ENCODE peak calls at places on chromosome 10, in five cellular contexts. One of them, this sample, is unnamed.

GRCh38 chr10:124012583-124012982 is 80.8 kb downstream of the CHST15 start:
- DNase-seq in PC-3: no peak
- DNase-seq in neural progenitor cell: no peak
- DNase-seq in fibroblast of lung: no peak
- DNase-seq in GM23248: no peak
- DNase-seq in this sample: no peak

GRCh38 chr10:100614416-100614815 is 78.7 kb downstream of the HIF1AN start:
- DNase-seq in GM23248: no peak
- DNase-seq in fibroblast of lung: no peak
- DNase-seq in neural progenitor cell: peak
- DNase-seq in PC-3: no peak
- DNase-seq in this sample: no peak

GRCh38 chr10:9096288-9096687 is 1041.8 kb downstream of the GATA3 start:
- DNase-seq in neural progenitor cell: no peak
- DNase-seq in PC-3: no peak
- DNase-seq in fibroblast of lung: no peak
- DNase-seq in GM23248: no peak
- DNase-seq in this sample: no peak

GRCh38 chr10:11689945-11690736 is 52.0 kb upstream of the ECHDC3 start:
- DNase-seq in PC-3: no peak
- DNase-seq in neural progenitor cell: no peak
- DNase-seq in GM23248: no peak
- DNase-seq in fibroblast of lung: no peak
- DNase-seq in this sample: no peak

GRCh38 chr10:20274580-20274979 is 458.3 kb downstream of the PLXDC2 start:
- DNase-seq in neural progenitor cell: no peak
- DNase-seq in PC-3: no peak
- DNase-seq in fibroblast of lung: peak
- DNase-seq in GM23248: no peak
- DNase-seq in this sample: peak

GRCh38 chr10:74683621-74684114 is 142.7 kb upstream of the KAT6B start:
- DNase-seq in neural progenitor cell: no peak
- DNase-seq in fibroblast of lung: peak
- DNase-seq in PC-3: peak
- DNase-seq in GM23248: no peak
- DNase-seq in this sample: no peak

GRCh38 chr10:27771231-27771630 is 25.6 kb upstream of the MKX start:
- DNase-seq in neural progenitor cell: no peak
- DNase-seq in fibroblast of lung: no peak
- DNase-seq in GM23248: no peak
- DNase-seq in PC-3: no peak
- DNase-seq in this sample: no peak

GRCh38 chr10:108899686-108900085 is 1023.6 kb downstream of the XPNPEP1 start:
- DNase-seq in GM23248: no peak
- DNase-seq in PC-3: no peak
- DNase-seq in fibroblast of lung: no peak
- DNase-seq in neural progenitor cell: peak
- DNase-seq in this sample: no peak

GRCh38 chr10:99234067-99234738 is 1.4 kb downstream of the HPSE2 start:
- DNase-seq in GM23248: peak
- DNase-seq in PC-3: no peak
- DNase-seq in neural progenitor cell: peak
- DNase-seq in fibroblast of lung: peak
- DNase-seq in this sample: peak

GRCh38 chr10:124864421-124865193 is 63.0 kb downstream of the ABRAXAS2 start:
- DNase-seq in fibroblast of lung: no peak
- DNase-seq in neural progenitor cell: no peak
- DNase-seq in GM23248: peak
- DNase-seq in PC-3: peak
- DNase-seq in this sample: peak

GRCh38 chr10:100004805-100005510 is 4.8 kb downstream of the DNMBP start:
- DNase-seq in PC-3: no peak
- DNase-seq in GM23248: peak
- DNase-seq in neural progenitor cell: no peak
- DNase-seq in fibroblast of lung: no peak
- DNase-seq in this sample: no peak

GRCh38 chr10:70751356-70751755 is 33.8 kb downstream of the TBATA start:
- DNase-seq in PC-3: no peak
- DNase-seq in neural progenitor cell: no peak
- DNase-seq in GM23248: no peak
- DNase-seq in fibroblast of lung: no peak
- DNase-seq in this sample: no peak

GRCh38 chr10:28948045-28948444 is 270.7 kb downstream of the BAMBI start:
- DNase-seq in GM23248: no peak
- DNase-seq in PC-3: peak
- DNase-seq in neural progenitor cell: no peak
- DNase-seq in fibroblast of lung: no peak
- DNase-seq in this sample: no peak

GRCh38 chr10:101618871-101619270 is 30.8 kb downstream of the DPCD start:
- DNase-seq in neural progenitor cell: no peak
- DNase-seq in GM23248: no peak
- DNase-seq in fibroblast of lung: no peak
- DNase-seq in PC-3: no peak
- DNase-seq in this sample: no peak

GRCh38 chr10:125016611-125017202 is 74.8 kb downstream of the ZRANB1 start:
- DNase-seq in neural progenitor cell: no peak
- DNase-seq in fibroblast of lung: peak
- DNase-seq in GM23248: no peak
- DNase-seq in PC-3: no peak
- DNase-seq in this sample: no peak

GRCh38 chr10:43128958-43129706 is 9.1 kb upstream of the CSGALNACT2 start:
- DNase-seq in fibroblast of lung: peak
- DNase-seq in GM23248: peak
- DNase-seq in PC-3: peak
- DNase-seq in neural progenitor cell: no peak
- DNase-seq in this sample: peak

GRCh38 chr10:84195044-84195830 is 900 bp downstream of the CDHR1 start:
- DNase-seq in GM23248: no peak
- DNase-seq in fibroblast of lung: no peak
- DNase-seq in neural progenitor cell: no peak
- DNase-seq in PC-3: no peak
- DNase-seq in this sample: no peak
- TF ChIP-seq EZH2 in GM23248: no peak
- TF ChIP-seq EZH2 in fibroblast of lung: peak
- TF ChIP-seq EZH2 in neural progenitor cell: peak
- TF ChIP-seq EZH2 in PC-3: no peak
- TF ChIP-seq EZH2 in this sample: no peak

GRCh38 chr10:59177031-59177861 is 803 bp downstream of the PHYHIPL start:
- DNase-seq in GM23248: peak
- DNase-seq in PC-3: peak
- DNase-seq in fibroblast of lung: peak
- DNase-seq in neural progenitor cell: peak
- DNase-seq in this sample: peak

GRCh38 chr10:59176241-59177030 is at the start of gene PHYHIPL:
- DNase-seq in PC-3: no peak
- DNase-seq in fibroblast of lung: no peak
- DNase-seq in GM23248: peak
- DNase-seq in neural progenitor cell: peak
- DNase-seq in this sample: peak

GRCh38 chr10:59177862-59178235 is 1.4 kb downstream of the PHYHIPL start:
- DNase-seq in GM23248: no peak
- DNase-seq in PC-3: no peak
- DNase-seq in neural progenitor cell: no peak
- DNase-seq in fibroblast of lung: no peak
- DNase-seq in this sample: no peak

GRCh38 chr10:59173414-59173813 is 3.0 kb upstream of the PHYHIPL start:
- DNase-seq in neural progenitor cell: no peak
- DNase-seq in PC-3: no peak
- DNase-seq in GM23248: no peak
- DNase-seq in fibroblast of lung: no peak
- DNase-seq in this sample: peak

DNA sequence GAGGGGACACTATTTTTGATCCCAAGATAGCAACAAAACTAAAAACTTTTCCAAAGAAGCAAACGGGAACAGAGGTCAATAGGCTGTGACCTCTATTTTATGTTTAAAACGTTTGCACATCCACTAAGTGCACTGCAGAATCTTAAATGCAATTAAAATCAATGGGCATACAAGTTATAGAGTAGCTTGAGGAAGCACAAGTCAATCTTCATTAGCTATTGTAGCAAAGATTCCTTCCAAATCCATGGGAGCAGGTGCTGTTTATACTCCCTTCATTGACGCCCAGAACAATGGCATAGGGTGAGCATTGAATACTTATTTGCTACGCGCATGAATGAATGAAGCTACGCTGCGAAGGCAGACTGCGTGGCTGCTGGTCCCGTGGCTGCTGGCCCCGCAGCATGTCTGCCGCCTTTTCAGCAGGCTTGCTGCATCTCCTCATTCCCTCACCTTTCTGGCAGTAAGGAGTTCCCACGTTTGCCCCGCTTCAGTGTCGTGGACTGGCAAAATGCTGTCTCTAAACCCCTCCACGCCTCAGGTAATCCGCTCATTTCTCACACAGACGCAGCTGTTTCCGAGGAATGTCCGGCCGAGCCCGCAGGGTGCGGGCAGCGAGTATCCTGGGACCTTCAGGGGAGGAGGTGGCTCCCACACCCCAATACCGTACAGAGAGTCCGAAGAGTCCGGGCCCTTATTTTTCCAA is 754 bp upstream of the PHYHIPL start:
- DNase-seq in PC-3: no peak
- DNase-seq in fibroblast of lung: no peak
- DNase-seq in neural progenitor cell: peak
- DNase-seq in GM23248: no peak
- DNase-seq in this sample: peak
- H2AFZ ChIP-seq in PC-3: no peak
- H2AFZ ChIP-seq in fibroblast of lung: no peak
- H2AFZ ChIP-seq in neural progenitor cell: peak
- H2AFZ ChIP-seq in GM23248: no peak
- H2AFZ ChIP-seq in this sample: peak

GRCh38 chr10:46250481-46250880 is 36.3 kb upstream of the ANTXRL start:
- DNase-seq in neural progenitor cell: no peak
- DNase-seq in fibroblast of lung: no peak
- DNase-seq in PC-3: no peak
- DNase-seq in GM23248: no peak
- DNase-seq in this sample: no peak

GRCh38 chr10:46250898-46251856 is 35.6 kb upstream of the ANTXRL start:
- DNase-seq in PC-3: no peak
- DNase-seq in neural progenitor cell: no peak
- DNase-seq in GM23248: no peak
- DNase-seq in fibroblast of lung: no peak
- DNase-seq in this sample: no peak

GRCh38 chr10:46254007-46254383 is 32.8 kb upstream of the ANTXRL start:
- DNase-seq in GM23248: no peak
- DNase-seq in neural progenitor cell: no peak
- DNase-seq in fibroblast of lung: no peak
- DNase-seq in PC-3: no peak
- DNase-seq in this sample: no peak

GRCh38 chr10:46253076-46254006 is 33.5 kb upstream of the ANTXRL start:
- DNase-seq in GM23248: no peak
- DNase-seq in neural progenitor cell: no peak
- DNase-seq in fibroblast of lung: no peak
- DNase-seq in PC-3: no peak
- DNase-seq in this sample: no peak

DNA sequence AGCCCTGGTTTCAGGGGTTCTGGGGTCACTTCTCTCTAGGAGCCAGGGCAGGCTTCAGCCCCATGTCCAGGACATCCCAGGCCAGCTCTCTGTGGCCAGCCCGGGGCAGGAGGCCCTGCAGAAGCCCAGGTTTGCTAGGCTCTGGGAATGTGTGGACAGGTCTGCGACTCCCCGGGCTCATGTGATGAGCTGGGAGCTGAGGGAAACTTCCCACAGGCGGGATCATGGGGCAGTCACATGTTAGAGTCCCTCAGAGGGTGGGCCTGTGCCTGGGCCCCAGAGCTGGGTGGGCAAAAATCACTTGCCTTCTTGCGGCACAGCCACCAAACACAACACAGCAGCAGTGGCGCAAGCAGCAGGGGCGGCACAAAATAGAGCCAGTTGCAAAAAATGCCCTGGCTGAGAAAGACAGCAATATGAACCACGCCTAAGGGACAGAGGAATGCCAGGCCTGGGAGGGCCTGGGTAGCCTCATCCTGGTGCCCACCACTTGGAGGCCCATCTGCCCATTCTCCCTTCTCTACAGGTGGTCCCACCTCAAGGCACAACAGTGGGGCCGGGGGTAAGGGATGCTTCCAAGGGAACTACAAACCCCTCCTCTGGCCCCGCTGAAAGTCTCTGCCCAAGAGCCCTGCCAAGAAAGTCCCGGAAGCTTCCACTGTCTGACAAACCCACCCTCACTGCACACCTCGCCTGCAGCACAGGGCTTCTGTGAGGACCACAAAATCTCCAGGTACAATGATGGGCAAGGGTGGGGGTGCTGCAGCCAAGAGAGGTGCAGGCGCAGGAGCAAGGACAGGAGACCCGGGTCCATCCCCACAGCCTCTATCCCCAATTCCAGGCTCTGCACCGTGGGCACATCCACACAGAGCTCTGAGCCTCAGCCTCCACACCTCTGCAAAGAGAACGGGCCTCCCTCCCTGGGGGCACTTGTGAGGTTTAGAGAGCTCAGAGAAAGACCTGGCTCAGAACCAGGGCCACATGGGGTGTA is 34.6 kb upstream of the ANTXRL start:
- DNase-seq in PC-3: no peak
- DNase-seq in neural progenitor cell: no peak
- DNase-seq in fibroblast of lung: no peak
- DNase-seq in GM23248: no peak
- DNase-seq in this sample: no peak
- TF ChIP-seq EZH2 in PC-3: no peak
- TF ChIP-seq EZH2 in neural progenitor cell: no peak
- TF ChIP-seq EZH2 in fibroblast of lung: no peak
- TF ChIP-seq EZH2 in GM23248: no peak
- TF ChIP-seq EZH2 in this sample: no peak

DNA sequence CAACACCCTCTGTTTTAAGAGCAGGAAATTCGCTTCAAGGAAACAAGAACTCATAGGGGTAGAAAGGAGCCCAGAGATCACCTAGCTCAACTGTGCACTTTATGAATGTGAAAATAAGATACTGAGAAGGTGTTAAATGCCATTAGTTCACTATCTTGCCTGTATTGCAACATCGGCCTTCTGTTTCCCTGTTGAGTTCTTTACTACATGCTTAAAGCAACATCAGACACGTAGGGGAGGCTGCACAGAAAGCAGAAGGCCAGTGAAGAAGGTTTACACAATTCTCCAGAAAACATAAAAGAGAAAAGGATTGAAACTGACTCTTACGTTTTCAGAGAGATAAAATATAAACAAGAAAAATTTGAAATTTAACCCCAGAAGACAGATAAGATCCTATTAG is 264.2 kb upstream of the PRKCQ start:
- DNase-seq in GM23248: no peak
- DNase-seq in fibroblast of lung: no peak
- DNase-seq in neural progenitor cell: no peak
- DNase-seq in PC-3: no peak
- DNase-seq in this sample: no peak
- H2AFZ ChIP-seq in GM23248: no peak
- H2AFZ ChIP-seq in fibroblast of lung: no peak
- H2AFZ ChIP-seq in neural progenitor cell: no peak
- H2AFZ ChIP-seq in PC-3: no peak
- H2AFZ ChIP-seq in this sample: no peak

GRCh38 chr10:117158297-117158696 is 20.2 kb upstream of the VAX1 start:
- DNase-seq in fibroblast of lung: no peak
- DNase-seq in GM23248: no peak
- DNase-seq in neural progenitor cell: no peak
- DNase-seq in PC-3: no peak
- DNase-seq in this sample: no peak
- TF ChIP-seq EZH2 in fibroblast of lung: no peak
- TF ChIP-seq EZH2 in GM23248: no peak
- TF ChIP-seq EZH2 in neural progenitor cell: no peak
- TF ChIP-seq EZH2 in PC-3: no peak
- TF ChIP-seq EZH2 in this sample: no peak

GRCh38 chr10:107051769-107052168 is 112.7 kb downstream of the SORCS1 start:
- DNase-seq in PC-3: no peak
- DNase-seq in fibroblast of lung: no peak
- DNase-seq in GM23248: no peak
- DNase-seq in neural progenitor cell: no peak
- DNase-seq in this sample: no peak
- H2AFZ ChIP-seq in PC-3: no peak
- H2AFZ ChIP-seq in fibroblast of lung: no peak
- H2AFZ ChIP-seq in GM23248: no peak
- H2AFZ ChIP-seq in neural progenitor cell: no peak
- H2AFZ ChIP-seq in this sample: no peak